ENCODE peak calls at places on chromosomes 6 and 20, in five cellular contexts. B, N, F, A and K are unnamed samples.

GRCh38 chr6:12590901-12591300 is 125.7 kb upstream of the PHACTR1 start:
- DNase-seq in B (no peak), N (no peak), F (no peak), A (no peak), K (no peak)

GRCh38 chr6:27545271-27546046 is 72.6 kb upstream of the ZNF184 start:
- DNase-seq in B (no peak), N (no peak), F (no peak), A (no peak), K (no peak)

GRCh38 chr6:27532820-27533538 is 60.1 kb upstream of the ZNF184 start:
- DNase-seq in B (no peak), N (peak; percentile 54), F (no peak), A (no peak), K (no peak)

GRCh38 chr20:11755071-11755881 is 162.4 kb upstream of the BTBD3 start:
- DNase-seq in B (no peak), N (no peak), F (no peak), A (no peak), K (no peak)

GRCh38 chr20:63658749-63659187 is 656 bp downstream of the RTEL1 start:
- DNase-seq in B (no peak), N (peak; percentile 67), F (no peak), A (no peak), K (no peak)

GRCh38 chr6:164108869-164109769 is 694.6 kb downstream of the QKI start:
- DNase-seq in B (no peak), N (no peak), F (peak; percentile 23), A (peak; percentile 7), K (no peak)

GRCh38 chr20:50298554-50299324 is 108.1 kb downstream of the CEBPB start:
- DNase-seq in B (no peak), N (no peak), F (no peak), A (no peak), K (no peak)

GRCh38 chr6:44530209-44530909 is 142.9 kb downstream of the CDC5L start:
- DNase-seq in B (no peak), N (no peak), F (no peak), A (no peak), K (no peak)

GRCh38 chr20:38883081-38883980 is 42.9 kb upstream of the FAM83D start:
- DNase-seq in B (no peak), N (no peak), F (peak; percentile 16), A (peak; percentile 57), K (no peak)

GRCh38 chr6:122609881-122610689 is at the start of gene PKIB:
- DNase-seq in B (no peak), N (peak; percentile 76), F (peak; percentile 62), A (no peak), K (peak; percentile 74)

GRCh38 chr6:75288023-75288422 is 3.4 kb upstream of the TMEM30A start:
- DNase-seq in B (no peak), N (no peak), F (no peak), A (no peak), K (no peak)

GRCh38 chr6:166671434-166672061 is 44.5 kb upstream of the RPS6KA2 start:
- DNase-seq in B (no peak), N (no peak), F (no peak), A (no peak), K (no peak)

GRCh38 chr20:54017846-54018245 is 52.5 kb downstream of the BCAS1 start:
- DNase-seq in B (no peak), N (no peak), F (no peak), A (peak; percentile 28), K (peak; percentile 50)

GRCh38 chr6:139990865-139991264 is 616.4 kb upstream of the CITED2 start:
- DNase-seq in B (no peak), N (no peak), F (no peak), A (no peak), K (no peak)

GRCh38 chr20:46900826-46901225 is 6.2 kb downstream of the EYA2 start:
- DNase-seq in B (no peak), N (no peak), F (no peak), A (no peak), K (no peak)

GRCh38 chr6:161300823-161301222 is 27.0 kb upstream of the AGPAT4 start:
- DNase-seq in B (no peak), N (no peak), F (no peak), A (no peak), K (no peak)

GRCh38 chr20:32577023-32577422 is 8.1 kb downstream of the NOL4L start:
- DNase-seq in B (no peak), N (no peak), F (no peak), A (no peak), K (no peak)

GRCh38 chr6:701215-701614 is 8.3 kb upstream of the EXOC2 start:
- DNase-seq in B (no peak), N (no peak), F (no peak), A (no peak), K (no peak)

GRCh38 chr6:5471044-5471443 is 209.7 kb downstream of the FARS2 start:
- DNase-seq in B (peak; percentile 32), N (peak; percentile 26), F (peak; percentile 34), A (peak; percentile 81), K (peak; percentile 73)

GRCh38 chr20:57133926-57134650 is 132.4 kb downstream of the BMP7 start:
- DNase-seq in B (no peak), N (no peak), F (no peak), A (no peak), K (no peak)

GRCh38 chr6:125869427-125869826 is 78.7 kb downstream of the NCOA7 start:
- DNase-seq in B (no peak), N (no peak), F (no peak), A (no peak), K (no peak)

GRCh38 chr20:32296412-32296811 is 19.0 kb downstream of the KIF3B start:
- DNase-seq in B (no peak), N (no peak), F (no peak), A (no peak), K (no peak)

GRCh38 chr6:4656106-4656505 is 120.1 kb upstream of the CDYL start:
- DNase-seq in B (no peak), N (no peak), F (no peak), A (no peak), K (no peak)

GRCh38 chr6:73519943-73520687 is 717 bp downstream of the EEF1A1 start:
- DNase-seq in B (peak; percentile 77), N (peak; percentile 88), F (peak; percentile 60), A (peak; percentile 73), K (peak; percentile 54)

GRCh38 chr6:22873531-22874136 is 304.3 kb downstream of the HDGFL1 start:
- DNase-seq in B (no peak), N (no peak), F (no peak), A (no peak), K (no peak)

GRCh38 chr6:132362318-132363185 is 38.7 kb downstream of the MOXD1 start:
- DNase-seq in B (no peak), N (peak; percentile 55), F (no peak), A (no peak), K (no peak)

GRCh38 chr6:3808759-3809514 is 40.2 kb upstream of the FAM50B start:
- DNase-seq in B (no peak), N (peak; percentile 66), F (no peak), A (no peak), K (no peak)